ENCODE peak calls at places on chromosomes 12 and 14, in four cellular contexts. F is pancreas, E is cardiac muscle cell, Y is lower lobe of right lung. P is an unnamed sample.

GRCh38 chr12:48160807-48161206 is 3.5 kb upstream of the ASB8 start:
- DNase-seq in E (no peak), Y (no peak), F (no peak), P (no peak)

GRCh38 chr14:62181591-62181990 is 419.4 kb downstream of the SNAPC1 start:
- DNase-seq in Y (no peak), F (no peak), E (no peak), P (no peak)

GRCh38 chr14:74545386-74545785 is 51.8 kb downstream of the ISCA2 start:
- DNase-seq in F (no peak), E (no peak), Y (no peak), P (no peak)

GRCh38 chr14:71883094-71883493 is 49.1 kb upstream of the RGS6 start:
- DNase-seq in E (no peak), Y (no peak), F (no peak), P (no peak)

GRCh38 chr12:100987552-100988277 is 193.1 kb downstream of the ANO4 start:
- DNase-seq in Y (no peak), F (no peak), E (peak), P (no peak)

GRCh38 chr12:50344245-50344644 is 52.2 kb downstream of the FAM186A start:
- DNase-seq in Y (no peak), E (no peak), F (no peak), P (no peak)

GRCh38 chr12:50397122-50397650 is 777 bp upstream of the FAM186A start:
- DNase-seq in F (no peak), E (no peak), Y (no peak), P (no peak)

GRCh38 chr14:86766469-86766868 is 1226.5 kb downstream of the GALC start:
- DNase-seq in E (no peak), F (no peak), Y (no peak), P (no peak)

GRCh38 chr12:62635630-62636029 is 169.0 kb downstream of the MON2 start:
- DNase-seq in Y (no peak), E (no peak), F (no peak), P (no peak)

GRCh38 chr14:60640859-60641721 is 8.2 kb downstream of the SIX1 start:
- DNase-seq in Y (no peak), E (no peak), F (no peak), P (no peak)

GRCh38 chr12:113242018-113242418 is 20.8 kb downstream of the TPCN1 start:
- DNase-seq in Y (peak), E (no peak), F (no peak), P (peak)

GRCh38 chr12:120640840-120641833 is 711 bp downstream of the CABP1 start:
- DNase-seq in E (peak), Y (peak), F (peak), P (no peak)

GRCh38 chr14:96077983-96078686 is 39.0 kb downstream of the C14orf132 start:
- DNase-seq in F (peak), E (no peak), Y (peak), P (no peak)

GRCh38 chr14:31326111-31326510 is 94.2 kb downstream of the HEATR5A start:
- DNase-seq in Y (no peak), F (no peak), E (no peak), P (no peak)

GRCh38 chr12:66191547-66192126 is 2.6 kb downstream of the IRAK3 start:
- DNase-seq in Y (no peak), E (no peak), F (no peak), P (no peak)

GRCh38 chr12:9910716-9911421 is 21.3 kb downstream of the CLEC2A start:
- DNase-seq in Y (no peak), E (no peak), F (no peak), P (no peak)
- H3K4me3 ChIP-seq in Y (no peak), E (no peak), F (no peak), P (no peak)

GRCh38 chr12:53948650-53949593 is 5.8 kb upstream of the HOXC12 start:
- DNase-seq in F (no peak), Y (no peak), E (no peak), P (no peak)
- TF ChIP-seq CTCF in F (no peak), Y (no peak), E (no peak), P (no peak)

GRCh38 chr14:76396714-76397187 is 20.8 kb downstream of the ESRRB start:
- DNase-seq in Y (no peak), F (no peak), E (no peak), P (no peak)

GRCh38 chr14:76394569-76394968 is 18.6 kb downstream of the ESRRB start:
- DNase-seq in E (no peak), Y (no peak), F (no peak), P (no peak)

GRCh38 chr14:76391981-76392690 is 16.2 kb downstream of the ESRRB start:
- DNase-seq in F (no peak), E (no peak), Y (no peak), P (no peak)

GRCh38 chr14:76390621-76391020 is 14.7 kb downstream of the ESRRB start:
- DNase-seq in F (no peak), E (no peak), Y (no peak), P (no peak)

GRCh38 chr14:76395161-76395560 is 19.2 kb downstream of the ESRRB start:
- DNase-seq in Y (no peak), E (no peak), F (no peak), P (no peak)
- H3K4me3 ChIP-seq in Y (no peak), E (no peak), F (no peak), P (no peak)

DNA sequence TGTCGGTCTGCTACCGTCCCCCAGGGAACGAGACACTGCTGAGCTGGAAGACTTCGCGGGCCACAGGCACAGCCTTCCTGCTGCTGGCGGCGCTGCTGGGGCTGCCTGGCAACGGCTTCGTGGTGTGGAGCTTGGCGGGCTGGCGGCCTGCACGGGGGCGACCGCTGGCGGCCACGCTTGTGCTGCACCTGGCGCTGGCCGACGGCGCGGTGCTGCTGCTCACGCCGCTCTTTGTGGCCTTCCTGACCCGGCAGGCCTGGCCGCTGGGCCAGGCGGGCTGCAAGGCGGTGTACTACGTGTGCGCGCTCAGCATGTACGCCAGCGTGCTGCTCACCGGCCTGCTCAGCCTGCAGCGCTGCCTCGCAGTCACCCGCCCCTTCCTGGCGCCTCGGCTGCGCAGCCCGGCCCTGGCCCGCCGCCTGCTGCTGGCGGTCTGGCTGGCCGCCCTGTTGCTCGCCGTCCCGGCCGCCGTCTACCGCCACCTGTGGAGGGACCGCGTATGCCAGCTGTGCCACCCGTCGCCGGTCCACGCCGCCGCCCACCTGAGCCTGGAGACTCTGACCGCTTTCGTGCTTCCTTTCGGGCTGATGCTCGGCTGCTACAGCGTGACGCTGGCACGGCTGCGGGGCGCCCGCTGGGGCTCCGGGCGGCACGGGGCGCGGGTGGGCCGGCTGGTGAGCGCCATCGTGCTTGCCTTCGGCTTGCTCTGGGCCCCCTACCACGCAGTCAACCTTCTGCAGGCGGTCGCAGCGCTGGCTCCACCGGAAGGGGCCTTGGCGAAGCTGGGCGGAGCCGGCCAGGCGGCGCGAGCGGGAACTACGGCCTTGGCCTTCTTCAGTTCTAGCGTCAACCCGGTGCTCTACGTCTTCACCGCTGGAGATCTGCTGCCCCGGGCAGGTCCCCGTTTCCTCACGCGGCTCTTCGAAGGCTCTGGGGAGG is at the start of gene LTB4R:
- DNase-seq in E (no peak), F (peak), Y (peak), P (peak)
- TF ChIP-seq CTCF in E (peak), F (peak), Y (peak), P (peak)

GRCh38 chr14:105334383-105335230 is 20.1 kb downstream of the PACS2 start:
- DNase-seq in F (no peak), E (no peak), Y (no peak), P (no peak)
- H3K4me3 ChIP-seq in F (no peak), E (no peak), Y (no peak), P (no peak)

DNA sequence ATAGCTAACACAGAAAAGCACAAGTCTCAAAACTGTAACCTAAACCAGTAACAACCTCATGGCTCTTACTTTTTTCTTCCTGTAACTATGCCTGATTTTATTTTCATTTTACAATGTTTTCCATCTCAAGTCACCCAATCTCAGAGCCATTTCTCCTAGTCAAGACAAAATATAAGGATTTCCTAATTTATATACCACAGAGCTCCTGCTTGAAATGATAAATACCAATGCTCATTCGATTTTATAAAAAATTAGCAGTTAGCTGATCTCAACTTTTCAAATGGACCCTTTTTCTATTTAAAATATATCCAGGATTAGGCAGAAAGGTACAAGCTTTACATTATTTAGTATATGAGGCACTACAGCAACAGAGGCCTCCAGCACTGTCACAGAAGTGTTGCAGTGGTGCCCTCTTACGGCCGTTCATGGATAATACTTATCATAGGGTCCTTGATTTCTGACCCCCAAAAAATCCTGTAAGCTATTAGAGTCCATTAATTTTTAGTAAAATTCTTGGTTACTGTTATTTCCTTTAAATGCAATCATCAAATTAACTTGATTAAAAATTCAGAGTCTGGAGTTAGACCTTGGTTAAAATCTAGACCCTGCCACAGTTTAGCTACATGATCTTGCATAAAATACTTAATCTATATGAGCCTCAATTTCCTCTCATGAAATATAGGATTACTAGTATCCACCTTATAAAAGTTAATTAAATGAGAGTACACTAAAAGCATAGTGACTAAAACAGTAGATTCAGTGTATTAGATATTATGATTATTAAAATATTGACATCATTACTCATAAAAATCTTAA is 68.3 kb downstream of the SEC23A start:
- DNase-seq in E (peak), F (no peak), Y (no peak), P (no peak)
- TF ChIP-seq CTCF in E (peak), F (no peak), Y (peak), P (peak)

GRCh38 chr12:116274552-116275375 is 2.7 kb downstream of the MED13L start:
- DNase-seq in E (no peak), Y (no peak), F (no peak), P (no peak)
- H3K4me3 ChIP-seq in E (peak), Y (peak), F (no peak), P (peak)

GRCh38 chr12:115983226-115983798 is 294.2 kb downstream of the MED13L start:
- DNase-seq in E (peak), Y (no peak), F (no peak), P (no peak)
- TF ChIP-seq CTCF in E (peak), Y (peak), F (no peak), P (peak)

GRCh38 chr14:24428628-24429394 is 657 bp downstream of the CBLN3 start:
- DNase-seq in Y (no peak), E (no peak), F (no peak), P (no peak)
- H3K4me3 ChIP-seq in Y (peak), E (no peak), F (no peak), P (peak)